ENCODE peak calls at places on chromosome 15, in ten cellular contexts. S is A172; K is hypothalamus; V is activated CD8-positive, alpha-beta memory T cell treated with anti-CD3 and anti-CD28 coated beads for 1 hour; U is activated gamma-delta T cell treated with Interleukin-2 at 50 U/mL for 16 hours; Y is T-cell; R is neuronal stem cell; Z is stimulated activated CD8-positive, alpha-beta memory T cell treated with anti-CD3 and anti-CD28 coated beads, Interleukin-15, amount 100 ng/mL, for 1 hour; H is spleen; Q is epithelial cell of esophagus. E is an unnamed sample.

GRCh38 chr15:49060710-49061483 is 14.7 kb upstream of the SECISBP2L start:
- DNase-seq in Q (no peak), K (no peak), Z (no peak), R (no peak), S (no peak), U (no peak), Y (no peak), H (no peak), V (no peak), E (no peak)

GRCh38 chr15:62439543-62440016 is 274.5 kb upstream of the C2CD4B start:
- DNase-seq in Q (no peak), V (no peak), Y (no peak), Z (no peak), K (no peak), S (no peak), R (no peak), H (no peak), U (no peak), E (no peak)

GRCh38 chr15:63166219-63166618 is 8.9 kb upstream of the RPS27L start:
- DNase-seq in Z (no peak), S (no peak), V (no peak), R (no peak), K (no peak), H (no peak), Y (no peak), Q (no peak), U (no peak), E (no peak)

GRCh38 chr15:85607842-85608241 is 186.9 kb downstream of the KLHL25 start:
- DNase-seq in R (no peak), Z (no peak), V (no peak), U (no peak), K (no peak), Y (no peak), S (peak; percentile 75), Q (peak; percentile 89), H (no peak), E (no peak)

GRCh38 chr15:86634146-86634545 is 554.5 kb downstream of the AGBL1 start:
- DNase-seq in Z (no peak), Y (no peak), S (no peak), R (no peak), Q (peak; percentile 76), K (no peak), U (no peak), H (no peak), V (no peak), E (no peak)

GRCh38 chr15:97993310-97993738 is 32.8 kb downstream of the ARRDC4 start:
- DNase-seq in H (no peak), Y (no peak), V (no peak), Q (no peak), K (no peak), U (no peak), S (peak; percentile 21), Z (no peak), R (no peak), E (no peak)

GRCh38 chr15:92545996-92546395 is 109.6 kb downstream of the FAM174B start:
- DNase-seq in Y (no peak), U (no peak), S (no peak), Q (no peak), R (no peak), K (no peak), V (no peak), H (no peak), Z (no peak), E (no peak)

GRCh38 chr15:38129531-38130199 is 123.0 kb upstream of the SPRED1 start:
- DNase-seq in Y (no peak), U (no peak), Q (peak; percentile 89), Z (no peak), V (no peak), K (peak; percentile 75), S (peak; percentile 78), H (no peak), R (peak; percentile 51), E (no peak)

GRCh38 chr15:100764778-100765457 is 114.7 kb upstream of the ALDH1A3 start:
- DNase-seq in K (no peak), Z (no peak), Y (no peak), R (no peak), Q (no peak), S (peak; percentile 73), U (no peak), H (peak; percentile 64), V (no peak), E (no peak)

GRCh38 chr15:92082217-92082843 is 228.8 kb downstream of the SLCO3A1 start:
- DNase-seq in U (peak; percentile 16), V (no peak), R (peak; percentile 69), S (peak; percentile 63), H (no peak), K (peak; percentile 63), Y (no peak), Q (peak; percentile 73), Z (no peak), E (no peak)

GRCh38 chr15:60901647-60902046 is 327.5 kb downstream of the RORA start:
- DNase-seq in S (no peak), Z (no peak), U (no peak), K (no peak), R (no peak), Y (no peak), H (no peak), Q (no peak), V (no peak), E (no peak)

GRCh38 chr15:101127503-101128076 is 124.3 kb downstream of the CHSY1 start:
- DNase-seq in K (peak; percentile 71), Q (peak; percentile 62), S (peak; percentile 88), Z (no peak), U (peak; percentile 21), H (peak; percentile 88), R (no peak), V (no peak), Y (no peak), E (peak; percentile 46)

GRCh38 chr15:51576911-51577500 is 45.6 kb downstream of the DMXL2 start:
- DNase-seq in U (no peak), K (no peak), R (no peak), Y (no peak), H (no peak), V (no peak), Q (peak; percentile 85), Z (no peak), S (no peak), E (no peak)

GRCh38 chr15:63996794-63997357 is 49.4 kb downstream of the DAPK2 start:
- DNase-seq in R (no peak), S (no peak), U (no peak), V (no peak), Z (no peak), K (no peak), Y (no peak), H (no peak), Q (no peak), E (no peak)

GRCh38 chr15:29820802-29821160 is 1.5 kb downstream of the TJP1 start:
- DNase-seq in H (no peak), Y (no peak), Z (no peak), Q (no peak), U (no peak), R (no peak), S (no peak), K (no peak), V (no peak), E (no peak)

GRCh38 chr15:36389107-36389506 is 190.3 kb upstream of the CDIN1 start:
- DNase-seq in S (no peak), Q (no peak), Z (no peak), K (no peak), R (no peak), U (no peak), Y (no peak), V (no peak), H (no peak), E (no peak)

GRCh38 chr15:70100495-70101331 is 3.0 kb upstream of the TLE3 start:
- DNase-seq in S (no peak), Y (peak; percentile 67), U (peak; percentile 53), V (peak; percentile 45), H (peak; percentile 94), Z (no peak), K (no peak), Q (peak; percentile 56), R (peak; percentile 60), E (peak; percentile 57)

GRCh38 chr15:76169013-76169412 is 109.2 kb downstream of the TMEM266 start:
- DNase-seq in S (peak; percentile 33), R (no peak), Y (no peak), H (no peak), K (no peak), U (no peak), Z (no peak), V (no peak), Q (peak; percentile 37), E (no peak)

GRCh38 chr15:57302640-57303257 is 73.6 kb upstream of the CGNL1 start:
- DNase-seq in V (no peak), S (no peak), K (no peak), Q (no peak), U (no peak), R (no peak), Y (no peak), Z (no peak), H (no peak), E (no peak)

GRCh38 chr15:74375303-74375693 is 7.9 kb upstream of the CYP11A1 start:
- DNase-seq in K (peak; percentile 82), Y (peak; percentile 73), Q (peak; percentile 87), R (peak; percentile 74), H (peak; percentile 92), V (peak; percentile 69), U (peak; percentile 85), Z (peak; percentile 79), S (peak; percentile 57), E (peak; percentile 88)

GRCh38 chr15:75720787-75721461 is 8.3 kb upstream of the CSPG4 start:
- DNase-seq in U (no peak), Z (no peak), Y (no peak), H (no peak), K (no peak), R (no peak), S (peak; percentile 87), V (no peak), Q (peak; percentile 90), E (no peak)

GRCh38 chr15:98384328-98385029 is 263.9 kb upstream of the IGF1R start:
- DNase-seq in S (no peak), Y (no peak), V (no peak), H (no peak), K (no peak), Q (no peak), U (no peak), R (no peak), Z (no peak), E (no peak)

GRCh38 chr15:74957301-74958035 is 896 bp upstream of the RPP25 start:
- DNase-seq in H (peak; percentile 80), Z (no peak), R (no peak), K (peak; percentile 53), Y (no peak), V (no peak), S (no peak), Q (no peak), U (no peak), E (peak; percentile 37)

GRCh38 chr15:67792250-67792942 is 32.9 kb upstream of the SKOR1 start:
- DNase-seq in R (no peak), Z (no peak), H (no peak), Q (no peak), S (peak; percentile 57), V (no peak), Y (no peak), U (no peak), K (no peak), E (no peak)

GRCh38 chr15:27669641-27670040 is 429.5 kb downstream of the OCA2 start:
- DNase-seq in S (no peak), U (no peak), Z (no peak), K (no peak), R (no peak), Y (no peak), Q (no peak), H (no peak), V (no peak), E (no peak)

GRCh38 chr15:77118787-77119410 is 48.0 kb upstream of the TSPAN3 start:
- DNase-seq in K (peak; percentile 33), H (no peak), U (peak; percentile 21), Y (no peak), R (no peak), V (no peak), Q (peak; percentile 70), S (peak; percentile 65), Z (no peak), E (no peak)

GRCh38 chr15:70154440-70155347 is 57.0 kb upstream of the TLE3 start:
- DNase-seq in U (no peak), S (peak; percentile 44), R (no peak), Z (no peak), V (no peak), Y (no peak), H (peak; percentile 79), Q (no peak), K (no peak), E (no peak)

GRCh38 chr15:67916051-67916374 is 76.2 kb upstream of the RNU6-1 start:
- DNase-seq in R (no peak), Y (no peak), S (no peak), Q (no peak), V (no peak), Z (no peak), U (no peak), K (no peak), H (no peak), E (no peak)

E was measured in memory B cell.